ENCODE peak calls at places on chromosomes 11 and 22, in eight cellular contexts. C, X, Y, S, T, V, K and O are unnamed samples.

GRCh38 chr11:45146072-45147016 is at the start of gene PRDM11:
- DNase-seq in C (peak), V (peak), K (no peak), S (peak), Y (no peak), T (peak), X (peak), O (no peak)

GRCh38 chr11:48013269-48013901 is 33.0 kb downstream of the PTPRJ start:
- DNase-seq in X (no peak), T (no peak), V (no peak), Y (no peak), S (no peak), K (no peak), C (peak), O (no peak)

GRCh38 chr11:76159983-76160661 is 46.2 kb downstream of the WNT11 start:
- DNase-seq in V (no peak), X (no peak), K (no peak), Y (no peak), T (no peak), S (no peak), C (peak), O (no peak)

GRCh38 chr11:74311352-74311926 is at the start of gene P4HA3:
- DNase-seq in V (peak), K (peak), C (peak), S (peak), T (peak), Y (no peak), X (no peak), O (peak)

GRCh38 chr22:33028191-33028700 is 29.9 kb downstream of the SYN3 start:
- DNase-seq in K (no peak), C (no peak), T (no peak), S (no peak), X (no peak), Y (no peak), V (no peak), O (no peak)

GRCh38 chr11:73143126-73143838 is 1.2 kb upstream of the FCHSD2 start:
- DNase-seq in C (no peak), S (no peak), X (no peak), T (peak), V (no peak), K (no peak), Y (peak), O (no peak)

GRCh38 chr22:37301144-37301820 is 19.0 kb downstream of the CYTH4 start:
- DNase-seq in K (no peak), V (no peak), S (no peak), X (no peak), Y (no peak), C (no peak), T (no peak), O (no peak)

GRCh38 chr22:23790819-23791736 is 4.3 kb downstream of the SMARCB1 start:
- DNase-seq in C (peak), X (peak), K (peak), T (no peak), V (no peak), S (no peak), Y (no peak), O (peak)

GRCh38 chr22:50731811-50732624 is 6.0 kb upstream of the ACR start:
- DNase-seq in V (peak), X (no peak), K (no peak), S (peak), T (peak), Y (no peak), C (peak), O (peak)

GRCh38 chr11:75475767-75476650 is 43.0 kb upstream of the KLHL35 start:
- DNase-seq in K (peak), S (no peak), V (peak), C (no peak), Y (no peak), T (no peak), X (no peak), O (peak)

GRCh38 chr22:31448382-31448781 is 41.3 kb downstream of the EIF4ENIF1 start:
- DNase-seq in V (no peak), K (no peak), X (no peak), S (no peak), Y (no peak), T (no peak), C (no peak), O (no peak)

GRCh38 chr22:46781291-46781690 is 18.8 kb downstream of the TBC1D22A start:
- DNase-seq in C (no peak), T (no peak), Y (no peak), S (no peak), V (no peak), K (no peak), X (no peak), O (no peak)

GRCh38 chr22:37337204-37337943 is 55.1 kb downstream of the CYTH4 start:
- DNase-seq in V (no peak), K (no peak), Y (no peak), S (no peak), C (peak), X (no peak), T (no peak), O (no peak)

GRCh38 chr11:126391970-126392637 is 36.6 kb downstream of the ST3GAL4 start:
- DNase-seq in T (no peak), K (no peak), C (no peak), Y (peak), X (no peak), V (no peak), S (no peak), O (peak)

GRCh38 chr11:93662177-93662575 is 694 bp downstream of the CEP295 start:
- DNase-seq in C (no peak), S (no peak), K (no peak), X (no peak), T (no peak), V (no peak), Y (no peak), O (no peak)

GRCh38 chr11:75103380-75104026 is 6.8 kb upstream of the OR2AT4 start:
- DNase-seq in C (no peak), X (no peak), Y (no peak), T (no peak), K (no peak), S (peak), V (no peak), O (no peak)

GRCh38 chr11:16811136-16812020 is 72.9 kb downstream of the C11orf58 start:
- DNase-seq in C (peak), K (no peak), V (no peak), S (no peak), T (no peak), X (no peak), Y (no peak), O (no peak)

GRCh38 chr11:65606876-65607613 is 7.0 kb downstream of the MAP3K11 start:
- DNase-seq in Y (peak), V (peak), K (peak), T (peak), S (no peak), X (peak), C (peak), O (peak)

GRCh38 chr22:20551805-20552449 is 44.5 kb downstream of the MED15 start:
- DNase-seq in C (no peak), K (no peak), T (no peak), S (no peak), V (no peak), Y (no peak), X (no peak), O (peak)

GRCh38 chr11:113114452-113115027 is 153.3 kb downstream of the NCAM1 start:
- DNase-seq in X (no peak), V (peak), K (no peak), C (peak), Y (peak), S (peak), T (peak), O (peak)

GRCh38 chr11:1756791-1757771 is 6.6 kb downstream of the CTSD start:
- DNase-seq in T (no peak), V (no peak), C (peak), S (no peak), X (no peak), Y (no peak), K (no peak), O (no peak)

GRCh38 chr11:123551085-123551484 is 103.3 kb downstream of the SCN3B start:
- DNase-seq in K (no peak), V (no peak), T (no peak), S (no peak), Y (no peak), C (no peak), X (no peak), O (no peak)

GRCh38 chr11:86719781-86720463 is 47.5 kb upstream of the ME3 start:
- DNase-seq in S (peak), X (no peak), V (no peak), C (no peak), Y (no peak), K (no peak), T (no peak), O (no peak)

GRCh38 chr11:45374632-45375031 is 88.5 kb upstream of the SYT13 start:
- DNase-seq in S (no peak), C (no peak), X (no peak), K (no peak), T (no peak), Y (no peak), V (no peak), O (no peak)